ENCODE peak calls at places on chromosomes 16 and 17, in ten cellular contexts. G, W, U, C, S, V, M, H, O and F are unnamed samples.

GRCh38 chr17:336110-337021 is 16.2 kb downstream of the RPH3AL start:
- DNase-seq in C (peak; percentile 32), W (peak; percentile 74), V (peak; percentile 2), G (peak; percentile 93), O (peak; percentile 4), H (no peak), M (no peak), U (no peak), S (peak; percentile 92), F (no peak)

GRCh38 chr17:4588391-4588790 is 4.1 kb downstream of the SMTNL2 start:
- DNase-seq in V (no peak), W (no peak), H (no peak), G (no peak), O (no peak), U (no peak), M (no peak), C (no peak), S (peak; percentile 59), F (no peak)

GRCh38 chr16:68744744-68745280 is 7.7 kb downstream of the CDH1 start:
- DNase-seq in U (no peak), O (peak; percentile 28), G (peak; percentile 92), M (no peak), C (peak; percentile 3), V (peak; percentile 99), W (peak; percentile 94), S (peak; percentile 74), H (no peak), F (no peak)

GRCh38 chr17:42553866-42554249 is 1.1 kb downstream of the HSD17B1 start:
- DNase-seq in S (peak; percentile 74), V (no peak), O (no peak), G (no peak), H (no peak), M (no peak), C (no peak), W (no peak), U (no peak), F (no peak)

GRCh38 chr17:76957600-76958464 is 89.6 kb downstream of the MGAT5B start:
- DNase-seq in H (no peak), C (no peak), O (no peak), V (no peak), U (no peak), M (no peak), W (no peak), G (no peak), S (no peak), F (no peak)

GRCh38 chr17:73439597-73439996 is 127.8 kb upstream of the CDC42EP4 start:
- DNase-seq in V (no peak), H (no peak), U (no peak), M (no peak), G (no peak), W (no peak), O (no peak), C (no peak), S (no peak), F (no peak)

GRCh38 chr16:57260294-57260929 is 15.4 kb downstream of the ARL2BP start:
- DNase-seq in H (no peak), G (no peak), M (peak; percentile 79), C (no peak), V (no peak), W (no peak), O (peak; percentile 79), S (peak; percentile 53), U (no peak), F (no peak)

GRCh38 chr17:48760411-48760810 is 31.9 kb upstream of the HOXB13 start:
- DNase-seq in S (peak; percentile 7), V (peak; percentile 47), O (no peak), H (no peak), U (no peak), G (no peak), C (no peak), M (no peak), W (peak; percentile 87), F (no peak)

GRCh38 chr16:23837553-23838308 is 1.9 kb downstream of the PRKCB start:
- DNase-seq in G (no peak), W (no peak), C (no peak), M (no peak), V (no peak), O (no peak), H (no peak), U (no peak), S (no peak), F (no peak)

GRCh38 chr16:2486645-2487516 is 12.0 kb downstream of the TBC1D24 start:
- DNase-seq in V (no peak), M (peak; percentile 88), C (peak; percentile 81), W (peak; percentile 64), H (peak; percentile 60), G (peak; percentile 93), S (peak; percentile 88), U (peak; percentile 46), O (peak; percentile 29), F (no peak)

GRCh38 chr16:27717726-27718125 is 167.8 kb downstream of the KATNIP start:
- DNase-seq in H (no peak), G (no peak), M (no peak), V (no peak), U (no peak), O (no peak), C (no peak), S (peak; percentile 10), W (no peak), F (no peak)

GRCh38 chr17:40445769-40446468 is 2.7 kb downstream of the IGFBP4 start:
- DNase-seq in G (no peak), M (no peak), S (no peak), W (no peak), V (no peak), U (no peak), H (no peak), O (peak; percentile 22), C (no peak), F (no peak)

GRCh38 chr17:34195987-34196386 is 59.1 kb upstream of the CCL2 start:
- DNase-seq in U (no peak), C (no peak), O (peak; percentile 21), V (no peak), H (no peak), G (no peak), M (no peak), W (no peak), S (no peak), F (no peak)

GRCh38 chr16:89593841-89594240 is 18.3 kb downstream of the CPNE7 start:
- DNase-seq in C (no peak), M (no peak), V (no peak), O (no peak), W (no peak), G (no peak), H (no peak), U (no peak), S (no peak), F (no peak)

GRCh38 chr16:79883494-79883893 is 283.0 kb upstream of the MAF start:
- DNase-seq in V (no peak), S (no peak), H (no peak), G (no peak), C (no peak), M (no peak), W (no peak), U (no peak), O (no peak), F (no peak)

GRCh38 chr17:13500947-13501346 is 100.8 kb downstream of the HS3ST3A1 start:
- DNase-seq in C (no peak), H (no peak), G (no peak), O (no peak), M (no peak), S (no peak), W (no peak), U (no peak), V (no peak), F (no peak)

GRCh38 chr16:2467301-2468141 is 3.6 kb upstream of the NTN3 start:
- DNase-seq in H (no peak), S (peak; percentile 83), M (peak; percentile 78), O (peak; percentile 51), V (peak; percentile 82), W (peak; percentile 75), U (peak; percentile 64), G (peak; percentile 71), C (peak; percentile 96), F (no peak)

GRCh38 chr16:54677551-54677950 is 253.1 kb upstream of the IRX5 start:
- DNase-seq in S (no peak), C (no peak), W (no peak), V (no peak), U (no peak), O (no peak), M (no peak), G (no peak), H (no peak), F (no peak)

GRCh38 chr17:41498276-41498675 is 7.1 kb downstream of the KRT13 start:
- DNase-seq in G (no peak), H (no peak), C (no peak), U (no peak), S (no peak), M (no peak), V (no peak), W (no peak), O (no peak), F (no peak)

GRCh38 chr17:56707312-56708219 is 114.1 kb downstream of the NOG start:
- DNase-seq in S (no peak), C (no peak), U (no peak), W (no peak), O (peak; percentile 41), G (no peak), H (no peak), V (no peak), M (no peak), F (no peak)

GRCh38 chr16:85888405-85889331 is 10.3 kb upstream of the IRF8 start:
- DNase-seq in G (no peak), W (no peak), H (no peak), C (no peak), O (peak; percentile 94), V (no peak), S (no peak), M (peak; percentile 80), U (no peak), F (no peak)

GRCh38 chr16:27639588-27640276 is 89.8 kb downstream of the KATNIP start:
- DNase-seq in S (no peak), C (peak; percentile 10), U (peak; percentile 26), O (peak; percentile 68), G (peak; percentile 32), V (no peak), M (peak; percentile 88), H (no peak), W (peak; percentile 46), F (no peak)

GRCh38 chr17:27296427-27296979 is 2.6 kb downstream of the WSB1 start:
- DNase-seq in V (no peak), G (no peak), U (no peak), O (peak; percentile 83), M (no peak), C (no peak), S (no peak), H (no peak), W (no peak), F (no peak)

GRCh38 chr16:73171380-73171779 is 123.5 kb upstream of the ZFHX3 start:
- DNase-seq in M (no peak), S (no peak), W (no peak), C (no peak), V (peak; percentile 54), G (no peak), U (no peak), H (no peak), O (no peak), F (no peak)

GRCh38 chr17:27573971-27574525 is 56.9 kb upstream of the LGALS9 start:
- DNase-seq in O (peak; percentile 78), U (no peak), W (no peak), C (no peak), M (no peak), H (no peak), G (no peak), S (no peak), V (no peak), F (no peak)

GRCh38 chr17:79223953-79224352 is 149.3 kb downstream of the ENGASE start:
- DNase-seq in G (no peak), C (no peak), V (no peak), H (no peak), O (no peak), U (no peak), S (no peak), M (no peak), W (no peak), F (no peak)

GRCh38 chr16:4914528-4915225 is 22.3 kb downstream of the PPL start:
- DNase-seq in U (no peak), S (no peak), W (no peak), V (no peak), C (no peak), O (no peak), M (no peak), H (no peak), G (no peak), F (no peak)

GRCh38 chr17:8843344-8843743 is 24.1 kb downstream of the PIK3R6 start:
- DNase-seq in S (no peak), M (no peak), W (no peak), U (no peak), V (no peak), G (no peak), O (no peak), H (no peak), C (no peak), F (no peak)